ENCODE peak calls at places on chromosome 16, in eight cellular contexts. C, B, I, W, K, L, V and X are unnamed samples.

GRCh38 chr16:23867566-23867965 is 31.8 kb downstream of the PRKCB start:
- DNase-seq in C (no peak), B (no peak), I (no peak), W (no peak), K (no peak), L (no peak), V (no peak), X (no peak)

GRCh38 chr16:23570992-23571632 is 13.6 kb downstream of the UBFD1 start:
- DNase-seq in C (no peak), B (no peak), I (no peak), W (no peak), K (no peak), L (no peak), V (no peak), X (no peak)

GRCh38 chr16:66369055-66369592 is 2.6 kb downstream of the CDH5 start:
- DNase-seq in C (no peak), B (peak; percentile 67), I (no peak), W (no peak), K (no peak), L (no peak), V (no peak), X (no peak)

GRCh38 chr16:79932564-79932963 is 332.0 kb upstream of the MAF start:
- DNase-seq in C (no peak), B (no peak), I (peak; percentile 41), W (no peak), K (peak; percentile 50), L (no peak), V (no peak), X (no peak)

GRCh38 chr16:63061319-63061718 is 1025.1 kb upstream of the CDH8 start:
- DNase-seq in C (no peak), B (no peak), I (no peak), W (no peak), K (peak; percentile 4), L (no peak), V (peak; percentile 25), X (no peak)

GRCh38 chr16:28597692-28598261 is 927 bp upstream of the SULT1A2 start:
- DNase-seq in C (peak; percentile 34), B (no peak), I (no peak), W (peak; percentile 10), K (peak; percentile 16), L (no peak), V (peak; percentile 77), X (no peak)

GRCh38 chr16:71542377-71542776 is 16.2 kb downstream of the CHST4 start:
- DNase-seq in C (peak; percentile 36), B (peak; percentile 7), I (no peak), W (peak; percentile 70), K (peak; percentile 61), L (peak; percentile 60), V (peak; percentile 82), X (peak; percentile 49)

GRCh38 chr16:56860226-56861020 is 4.6 kb upstream of the SLC12A3 start:
- DNase-seq in C (no peak), B (no peak), I (no peak), W (peak; percentile 30), K (no peak), L (no peak), V (no peak), X (peak; percentile 93)

GRCh38 chr16:55482056-55482455 is 3.1 kb downstream of the MMP2 start:
- DNase-seq in C (no peak), B (no peak), I (no peak), W (no peak), K (no peak), L (no peak), V (no peak), X (no peak)

GRCh38 chr16:88532434-88533241 is 37.6 kb upstream of the ZC3H18 start:
- DNase-seq in C (peak; percentile 38), B (no peak), I (no peak), W (no peak), K (no peak), L (no peak), V (no peak), X (no peak)

GRCh38 chr16:67961551-67961957 is 6.9 kb downstream of the SLC12A4 start:
- DNase-seq in C (peak; percentile 98), B (no peak), I (peak; percentile 96), W (no peak), K (no peak), L (no peak), V (no peak), X (peak; percentile 29)

GRCh38 chr16:53084736-53085538 is 30.1 kb downstream of the CHD9 start:
- DNase-seq in C (no peak), B (no peak), I (no peak), W (no peak), K (no peak), L (no peak), V (no peak), X (no peak)

GRCh38 chr16:65406933-65407332 is 285.1 kb upstream of the CDH11 start:
- DNase-seq in C (no peak), B (no peak), I (no peak), W (no peak), K (no peak), L (no peak), V (no peak), X (no peak)

GRCh38 chr16:57863434-57864160 is 61.3 kb upstream of the KIFC3 start:
- DNase-seq in C (peak; percentile 67), B (peak; percentile 75), I (peak; percentile 42), W (peak; percentile 59), K (peak; percentile 86), L (peak; percentile 45), V (peak; percentile 96), X (peak; percentile 64)

GRCh38 chr16:23505180-23505665 is 5.1 kb downstream of the GGA2 start:
- DNase-seq in C (no peak), B (no peak), I (no peak), W (no peak), K (no peak), L (no peak), V (no peak), X (no peak)

GRCh38 chr16:73154063-73154870 is 106.3 kb upstream of the ZFHX3 start:
- DNase-seq in C (no peak), B (peak; percentile 38), I (no peak), W (peak; percentile 29), K (no peak), L (no peak), V (no peak), X (no peak)

GRCh38 chr16:11585460-11586374 is 1.0 kb downstream of the LITAF start:
- DNase-seq in C (peak; percentile 45), B (peak; percentile 33), I (no peak), W (peak; percentile 36), K (peak; percentile 42), L (no peak), V (peak; percentile 39), X (no peak)

GRCh38 chr16:2483160-2483559 is 8.2 kb downstream of the TBC1D24 start:
- DNase-seq in C (peak; percentile 60), B (no peak), I (no peak), W (no peak), K (no peak), L (no peak), V (no peak), X (no peak)
- H3K4me1 ChIP-seq in C (peaks cover 18% of the 10 kb centered on the region), B (peaks cover 29% of the 10 kb centered on the region), I (no peaks in the 10 kb centered on the region), W (peaks cover 4% of the 10 kb centered on the region), K (no peaks in the 10 kb centered on the region), L (no peaks in the 10 kb centered on the region), V (no peaks in the 10 kb centered on the region), X (peaks cover 33% of the 10 kb centered on the region)

GRCh38 chr16:50685456-50686058 is 4.4 kb upstream of the SNX20 start:
- DNase-seq in C (no peak), B (no peak), I (no peak), W (peak; percentile 84), K (no peak), L (no peak), V (no peak), X (no peak)
- H3K27ac ChIP-seq in C (no peak overlapping the region), B (no peak overlapping the region), I (no peak overlapping the region), W (no peak overlapping the region), K (no peak overlapping the region), L (no peak overlapping the region), V (no peak overlapping the region), X (no peak overlapping the region)

GRCh38 chr16:31187808-31188189 is 7.9 kb downstream of the FUS start:
- DNase-seq in C (no peak), B (no peak), I (no peak), W (no peak), K (no peak), L (no peak), V (no peak), X (no peak)

GRCh38 chr16:31186176-31186575 is 6.2 kb downstream of the FUS start:
- DNase-seq in C (no peak), B (no peak), I (no peak), W (no peak), K (no peak), L (no peak), V (no peak), X (no peak)

GRCh38 chr16:31185339-31185738 is 5.4 kb downstream of the FUS start:
- DNase-seq in C (no peak), B (no peak), I (no peak), W (no peak), K (no peak), L (no peak), V (no peak), X (no peak)

GRCh38 chr16:31188450-31189411 is 8.8 kb downstream of the FUS start:
- DNase-seq in C (no peak), B (no peak), I (no peak), W (no peak), K (no peak), L (no peak), V (no peak), X (peak; percentile 6)

DNA sequence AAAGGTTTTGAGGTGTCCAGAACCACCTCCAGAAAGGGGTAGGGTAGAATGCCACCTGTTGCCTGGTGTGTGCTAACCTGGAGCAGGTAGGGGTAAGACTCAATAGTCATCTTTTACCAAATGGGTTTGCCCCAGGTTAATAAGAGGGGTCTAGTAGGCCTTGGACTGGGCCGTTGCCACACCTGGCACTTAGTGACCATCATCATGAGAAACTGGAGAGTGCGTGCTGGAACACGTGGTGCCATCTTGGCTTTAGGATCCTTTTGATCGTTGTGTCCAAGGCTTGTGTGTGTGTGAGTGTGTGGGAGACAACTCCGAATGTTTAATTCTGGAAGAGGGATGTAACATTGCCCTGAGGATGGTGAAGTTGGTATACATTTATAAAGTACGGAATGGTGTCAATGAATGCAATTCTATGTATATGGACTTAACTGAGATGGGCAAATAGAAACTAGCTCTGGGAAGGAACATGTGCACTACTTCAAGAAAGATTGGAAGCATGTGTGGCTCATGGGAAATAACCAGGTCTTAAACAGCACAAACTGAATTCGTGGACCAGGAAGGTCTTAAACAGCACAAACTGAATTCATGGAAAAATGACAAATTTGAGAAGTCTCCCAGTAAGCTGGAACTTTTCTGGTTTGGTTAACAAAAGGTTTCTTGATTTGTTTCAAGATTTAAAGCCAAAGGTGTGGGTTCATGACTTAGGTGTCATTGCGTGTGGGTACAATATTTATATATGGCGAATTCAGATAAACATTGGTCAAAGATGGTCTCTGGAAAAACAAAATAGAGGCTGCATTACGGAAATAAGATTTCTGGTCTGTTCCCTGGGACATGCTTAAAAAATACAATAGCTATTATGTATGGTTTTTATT is 7.2 kb downstream of the FUS start:
- DNase-seq in C (no peak), B (no peak), I (no peak), W (peak; percentile 16), K (no peak), L (no peak), V (no peak), X (no peak)
- H3K4me1 ChIP-seq in C (peaks cover 8% of the 10 kb centered on the region), B (peaks cover 20% of the 10 kb centered on the region), I (no peaks in the 10 kb centered on the region), W (peaks cover 2% of the 10 kb centered on the region), K (peaks cover 24% of the 10 kb centered on the region), L (no peaks in the 10 kb centered on the region), V (peaks cover 4% of the 10 kb centered on the region), X (peaks cover 9% of the 10 kb centered on the region)

DNA sequence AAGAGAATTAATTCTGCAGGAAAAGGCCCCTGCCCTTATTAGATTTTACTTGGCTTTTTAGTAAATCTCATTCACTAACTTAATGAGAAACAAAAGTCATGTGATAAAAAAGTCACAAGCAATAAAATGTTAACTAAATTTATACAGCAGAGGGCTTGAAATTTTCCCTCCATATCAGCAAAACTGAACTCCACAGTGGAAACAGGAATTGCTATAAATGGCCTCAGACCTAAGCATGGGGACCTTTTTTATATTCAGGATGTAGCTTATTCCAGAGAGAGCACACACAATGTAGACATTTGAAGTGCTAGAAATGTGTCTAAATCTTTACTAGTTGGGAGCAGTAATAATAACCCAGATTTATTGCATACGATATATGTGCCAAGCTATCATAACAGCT is 291.5 kb downstream of the C16orf95 start:
- DNase-seq in C (no peak), B (no peak), I (no peak), W (no peak), K (no peak), L (no peak), V (no peak), X (no peak)
- H3K27ac ChIP-seq in C (no peak overlapping the region), B (no peak overlapping the region), I (no peak overlapping the region), W (no peak overlapping the region), K (no peak overlapping the region), L (no peak overlapping the region), V (no peak overlapping the region), X (no peak overlapping the region)